ENCODE peak calls at places on chromosomes 16 and 17, in seven cellular contexts. X is lung; T is progenitor cell of endocrine pancreas; D is activated CD8-positive, alpha-beta T cell treated with anti-CD3 and anti-CD28 coated beads for 36 hours; G is NCI-H69; E is GM04504; N is NCI-H1092. W is an unnamed sample.

GRCh38 chr17:15981208-15981607 is 18.3 kb downstream of the ZSWIM7 start:
- DNase-seq in G (no peak), E (no peak), D (peak), T (no peak), X (no peak), N (no peak), W (no peak)

GRCh38 chr17:62626719-62627218 is 701 bp upstream of the MRC2 start:
- DNase-seq in X (peak), E (peak), D (peak), G (peak), T (peak), N (no peak), W (no peak)

GRCh38 chr17:32943206-32943605 is 15.3 kb downstream of the TMEM98 start:
- DNase-seq in X (peak), D (no peak), E (no peak), N (no peak), G (no peak), T (no peak), W (no peak)

GRCh38 chr17:73069164-73069774 is 23.2 kb downstream of the SLC39A11 start:
- DNase-seq in N (peak), X (no peak), D (no peak), E (no peak), G (peak), T (no peak), W (no peak)

GRCh38 chr17:62919388-62919787 is 46.6 kb upstream of the TANC2 start:
- DNase-seq in X (no peak), G (no peak), E (no peak), D (no peak), T (no peak), N (no peak), W (no peak)

GRCh38 chr16:58367252-58367651 is 25.0 kb upstream of the GINS3 start:
- DNase-seq in X (no peak), N (no peak), G (no peak), E (no peak), D (no peak), T (no peak), W (no peak)

GRCh38 chr16:66369055-66369592 is 2.6 kb downstream of the CDH5 start:
- DNase-seq in E (no peak), N (no peak), D (peak), G (peak), X (no peak), T (no peak), W (no peak)

GRCh38 chr16:67029249-67030096 is 524 bp downstream of the CBFB start:
- DNase-seq in D (peak), E (no peak), X (peak), N (no peak), T (peak), G (peak), W (no peak)

GRCh38 chr16:79076039-79076767 is 524.3 kb downstream of the MAF start:
- DNase-seq in N (no peak), E (no peak), T (no peak), G (no peak), X (no peak), D (peak), W (no peak)

GRCh38 chr16:11673091-11674000 is 5.1 kb downstream of the SNN start:
- DNase-seq in T (no peak), N (no peak), X (no peak), E (no peak), G (no peak), D (no peak), W (no peak)

GRCh38 chr17:51647873-51648272 is 387.5 kb downstream of the UTP18 start:
- DNase-seq in G (no peak), X (no peak), D (no peak), N (no peak), E (no peak), T (no peak), W (no peak)

GRCh38 chr17:48254896-48255295 is 147.3 kb downstream of the SNX11 start:
- DNase-seq in E (no peak), X (no peak), D (no peak), G (peak), N (no peak), T (no peak), W (no peak)

W was measured in SHP77 treated with DMSO at 0.1 percent for 48 hours.